ENCODE peak calls at places on chromosomes 6 and 20, in four cellular contexts. K is SHP77, A is T1000, Y is RWPE1. I is an unnamed sample.

GRCh38 chr6:22906091-22906549 is 336.8 kb downstream of the HDGFL1 start:
- DNase-seq in K (no peak), A (no peak), Y (peak), I (peak)

GRCh38 chr20:46823753-46824152 is 70.9 kb upstream of the EYA2 start:
- DNase-seq in A (no peak), Y (no peak), K (no peak), I (no peak)

GRCh38 chr20:8798505-8798904 is 270.4 kb upstream of the PLCB4 start:
- DNase-seq in A (no peak), K (no peak), Y (no peak), I (no peak)

GRCh38 chr20:56875052-56875663 is 246.1 kb downstream of the TFAP2C start:
- DNase-seq in Y (peak), A (peak), K (no peak), I (no peak)

GRCh38 chr6:78781001-78781400 is 86.3 kb upstream of the IRAK1BP1 start:
- DNase-seq in Y (no peak), K (no peak), A (no peak), I (no peak)

GRCh38 chr6:32972353-32973143 is 4.2 kb downstream of the BRD2 start:
- DNase-seq in A (no peak), K (peak), Y (no peak), I (no peak)

GRCh38 chr20:17870063-17870740 is 98.4 kb downstream of the SNX5 start:
- DNase-seq in A (no peak), Y (no peak), K (no peak), I (no peak)

GRCh38 chr6:122033564-122034181 is 365.8 kb upstream of the HSF2 start:
- DNase-seq in A (no peak), Y (peak), K (peak), I (peak)

GRCh38 chr6:119174879-119175817 is 96.7 kb upstream of the FAM184A start:
- DNase-seq in Y (no peak), A (no peak), K (no peak), I (no peak)

GRCh38 chr6:137248702-137249101 is 29.5 kb upstream of the IFNGR1 start:
- DNase-seq in Y (no peak), A (no peak), K (no peak), I (no peak)

GRCh38 chr6:62283828-62284411 is 2.1 kb downstream of the KHDRBS2 start:
- DNase-seq in K (peak), Y (no peak), A (peak), I (peak)

GRCh38 chr20:59195316-59195993 is 31.8 kb downstream of the ZNF831 start:
- DNase-seq in Y (no peak), K (no peak), A (no peak), I (no peak)

GRCh38 chr6:7087491-7087979 is 20.2 kb upstream of the RREB1 start:
- DNase-seq in K (no peak), A (no peak), Y (no peak), I (no peak)

GRCh38 chr6:40477246-40478126 is 109.7 kb downstream of the LRFN2 start:
- DNase-seq in K (peak), Y (no peak), A (no peak), I (no peak)

GRCh38 chr6:62323818-62324217 is 37.8 kb upstream of the KHDRBS2 start:
- DNase-seq in A (no peak), K (peak), Y (no peak), I (no peak)

GRCh38 chr6:125792680-125793079 is 1.9 kb downstream of the NCOA7 start:
- DNase-seq in Y (no peak), K (no peak), A (no peak), I (no peak)

GRCh38 chr6:3884007-3884745 is 35.0 kb downstream of the FAM50B start:
- DNase-seq in K (no peak), A (no peak), Y (peak), I (peak)

GRCh38 chr20:38190936-38191371 is 25.9 kb upstream of the TGM2 start:
- DNase-seq in K (no peak), Y (no peak), A (no peak), I (no peak)

GRCh38 chr6:7154341-7155139 is 46.8 kb downstream of the RREB1 start:
- DNase-seq in Y (no peak), A (no peak), K (no peak), I (no peak)